ENCODE peak calls at places on chromosomes 12 and 14, in five cellular contexts. U is AG09309, V is RWPE1, W is coronary artery, Y is DMS 273 treated with DMSO at 0.1 percent for 48 hours. G is an unnamed sample.
A peak's percentile ranks its signal among the peaks of the same experiment; 100 is the strongest.

GRCh38 chr12:54215990-54216579 is 27.3 kb upstream of the SMUG1 start:
- DNase-seq in V (no peak), U (no peak), W (no peak), Y (no peak), G (peak; percentile 24)

GRCh38 chr12:51171884-51172514 is 936 bp downstream of the TFCP2 start:
- DNase-seq in Y (no peak), W (no peak), V (peak; percentile 13), U (no peak), G (peak; percentile 24)

GRCh38 chr12:55716582-55717396 is 943 bp downstream of the BLOC1S1 start:
- DNase-seq in V (peak; percentile 20), Y (peak; percentile 98), U (no peak), W (no peak), G (no peak)

GRCh38 chr12:103771466-103771865 is 69.6 kb downstream of the NT5DC3 start:
- DNase-seq in V (peak; percentile 24), U (no peak), W (no peak), Y (no peak), G (peak; percentile 75)

GRCh38 chr12:82708507-82708906 is 21.8 kb downstream of the TMTC2 start:
- DNase-seq in W (no peak), Y (no peak), U (no peak), V (no peak), G (no peak)

GRCh38 chr14:103563089-103563620 is 395 bp downstream of the COA8 start:
- DNase-seq in W (no peak), V (peak; percentile 82), Y (no peak), U (no peak), G (no peak)

GRCh38 chr12:100474617-100475016 is 951 bp downstream of the NR1H4 start:
- DNase-seq in U (no peak), W (no peak), V (no peak), Y (no peak), G (no peak)

GRCh38 chr14:73754911-73755360 is 40.8 kb upstream of the PNMA1 start:
- DNase-seq in U (no peak), Y (no peak), V (no peak), W (no peak), G (no peak)

GRCh38 chr12:113368331-113368730 is 9.9 kb downstream of the PLBD2 start:
- DNase-seq in W (no peak), Y (no peak), V (no peak), U (no peak), G (no peak)

GRCh38 chr12:76366163-76366562 is 17.9 kb upstream of the BBS10 start:
- DNase-seq in W (no peak), V (no peak), U (no peak), Y (no peak), G (no peak)

GRCh38 chr14:65972891-65973290 is 513.3 kb upstream of the CCDC196 start:
- DNase-seq in U (peak; percentile 27), W (no peak), Y (no peak), V (no peak), G (no peak)

GRCh38 chr14:60965402-60965801 is 15.5 kb downstream of the TRMT5 start:
- DNase-seq in W (no peak), V (no peak), Y (no peak), U (peak; percentile 46), G (no peak)

GRCh38 chr14:74190910-74191575 is 48.2 kb upstream of the VSX2 start:
- DNase-seq in V (no peak), U (no peak), W (no peak), Y (no peak), G (no peak)

GRCh38 chr14:104923596-104924420 is 871 bp upstream of the PLD4 start:
- DNase-seq in U (no peak), V (no peak), W (no peak), Y (no peak), G (no peak)

GRCh38 chr14:65478596-65478995 is 66.1 kb downstream of the FUT8 start:
- DNase-seq in Y (no peak), U (peak; percentile 43), W (no peak), V (peak; percentile 28), G (no peak)

GRCh38 chr14:33026850-33027420 is 88.3 kb downstream of the NPAS3 start:
- DNase-seq in U (no peak), Y (no peak), V (no peak), W (no peak), G (no peak)

GRCh38 chr12:75606146-75606545 is 94.7 kb upstream of the KRR1 start:
- DNase-seq in U (no peak), W (no peak), V (no peak), Y (no peak), G (no peak)

GRCh38 chr12:30725739-30726138 is 29.0 kb downstream of the CAPRIN2 start:
- DNase-seq in Y (no peak), W (no peak), V (peak; percentile 84), U (peak; percentile 56), G (peak; percentile 3)

GRCh38 chr12:111413442-111414086 is 7.8 kb downstream of the SH2B3 start:
- DNase-seq in Y (no peak), W (no peak), V (no peak), U (peak; percentile 57), G (no peak)

GRCh38 chr14:69636051-69636639 is 24.7 kb downstream of the SUSD6 start:
- DNase-seq in V (no peak), U (no peak), W (no peak), Y (no peak), G (no peak)

GRCh38 chr12:108691995-108692808 is 39.1 kb downstream of the CORO1C start:
- DNase-seq in V (no peak), W (no peak), Y (no peak), U (no peak), G (no peak)

GRCh38 chr12:122454250-122454721 is 31.8 kb upstream of the CLIP1 start:
- DNase-seq in Y (no peak), U (no peak), V (no peak), W (no peak), G (no peak)

GRCh38 chr12:123431951-123432886 is 4.3 kb downstream of the RILPL2 start:
- DNase-seq in U (no peak), W (no peak), Y (no peak), V (no peak), G (no peak)

GRCh38 chr12:10889226-10889625 is 5.2 kb upstream of the PRH1 start:
- DNase-seq in V (no peak), U (no peak), Y (no peak), W (no peak), G (no peak)

GRCh38 chr12:68276400-68276930 is 23.1 kb upstream of the IL22 start:
- DNase-seq in Y (no peak), W (no peak), V (no peak), U (no peak), G (no peak)

GRCh38 chr12:30764251-30764650 is 9.5 kb upstream of the CAPRIN2 start:
- DNase-seq in W (no peak), Y (no peak), U (no peak), V (no peak), G (no peak)

GRCh38 chr12:56161677-56162351 is 3.7 kb downstream of the MYL6 start:
- DNase-seq in U (no peak), W (no peak), Y (no peak), V (no peak), G (no peak)

GRCh38 chr12:88897723-88898122 is 317.5 kb upstream of the KITLG start:
- DNase-seq in U (no peak), V (no peak), Y (no peak), W (no peak), G (no peak)

GRCh38 chr14:104545151-104545931 is 34.2 kb upstream of the C14orf180 start:
- DNase-seq in U (no peak), V (no peak), W (no peak), Y (peak; percentile 66), G (no peak)

GRCh38 chr12:50533971-50534370 is 29.2 kb downstream of the DIP2B start:
- DNase-seq in V (no peak), U (no peak), Y (no peak), W (no peak), G (no peak)

GRCh38 chr12:64088431-64089349 is 133.4 kb downstream of the KICS2 start:
- DNase-seq in Y (no peak), U (peak; percentile 82), V (peak; percentile 91), W (no peak), G (peak; percentile 78)

GRCh38 chr12:42630323-42630722 is 40.8 kb upstream of the PRICKLE1 start:
- DNase-seq in Y (no peak), V (no peak), W (no peak), U (no peak), G (no peak)

GRCh38 chr12:95838125-95838524 is 20.6 kb upstream of the SNRPF start:
- DNase-seq in U (no peak), W (no peak), Y (no peak), V (no peak), G (peak; percentile 34)

GRCh38 chr14:35858521-35859209 is 32.5 kb downstream of the BRMS1L start:
- DNase-seq in U (no peak), Y (no peak), W (no peak), V (peak; percentile 51), G (no peak)

GRCh38 chr14:32460267-32460666 is 131.2 kb downstream of the AKAP6 start:
- DNase-seq in W (no peak), V (no peak), Y (no peak), U (no peak), G (no peak)

GRCh38 chr12:127150479-127150878 is 1116.5 kb upstream of the TMEM132C start:
- DNase-seq in V (no peak), U (no peak), W (no peak), Y (no peak), G (no peak)

GRCh38 chr12:20778969-20779368 is 31.5 kb upstream of the SLCO1B3 start:
- DNase-seq in V (no peak), U (no peak), Y (no peak), W (no peak), G (no peak)

GRCh38 chr12:116066381-116067230 is 210.9 kb downstream of the MED13L start:
- DNase-seq in U (no peak), Y (no peak), W (no peak), V (peak; percentile 32), G (peak; percentile 52)

GRCh38 chr14:60102389-60102788 is 10.7 kb downstream of the PCNX4 start:
- DNase-seq in U (peak; percentile 57), Y (no peak), V (no peak), W (no peak), G (no peak)